ENCODE peak calls at places on chromosome 14, in nine cellular contexts. Q is Calu3, R is Peyer's patch, I is A549, N is omental fat pad, M is psoas muscle, Y is uterus, B is hepatocyte, T is AG10803. X is an unnamed sample.
A peak's percentile ranks its signal among the peaks of the same experiment; 100 is the strongest.

GRCh38 chr14:32372154-32372553 is 43.1 kb downstream of the AKAP6 start:
- DNase-seq in Q (no peak), R (no peak), I (peak; percentile 11), N (no peak), M (no peak), Y (no peak), B (no peak), T (peak; percentile 96), X (no peak)

GRCh38 chr14:61262082-61262481 is 19.1 kb downstream of the TMEM30B start:
- DNase-seq in Q (no peak), R (no peak), I (no peak), N (no peak), M (no peak), Y (no peak), B (no peak), T (peak; percentile 47), X (no peak)

GRCh38 chr14:66056926-66057552 is 429.1 kb upstream of the CCDC196 start:
- DNase-seq in Q (no peak), R (no peak), I (no peak), N (no peak), M (no peak), Y (no peak), B (no peak), T (no peak), X (no peak)

GRCh38 chr14:76701981-76702380 is 59.3 kb upstream of the VASH1 start:
- DNase-seq in Q (no peak), R (no peak), I (no peak), N (no peak), M (peak; percentile 79), Y (no peak), B (no peak), T (no peak), X (no peak)

GRCh38 chr14:74762917-74763802 is at the start of gene YLPM1:
- DNase-seq in Q (peak; percentile 92), R (peak; percentile 86), I (peak; percentile 98), N (peak; percentile 50), M (peak; percentile 96), Y (peak; percentile 90), B (peak; percentile 97), T (peak; percentile 98), X (peak; percentile 55)

GRCh38 chr14:83575301-83575700 is 1954.6 kb upstream of the FLRT2 start:
- DNase-seq in Q (no peak), R (no peak), I (no peak), N (no peak), M (no peak), Y (no peak), B (no peak), T (no peak), X (no peak)

GRCh38 chr14:94009767-94010166 is 12.7 kb downstream of the CCDC197 start:
- DNase-seq in Q (no peak), R (no peak), I (no peak), N (no peak), M (peak; percentile 20), Y (no peak), B (no peak), T (peak; percentile 31), X (no peak)

GRCh38 chr14:37813746-37814145 is 218.3 kb downstream of the TTC6 start:
- DNase-seq in Q (no peak), R (no peak), I (no peak), N (no peak), M (no peak), Y (no peak), B (no peak), T (no peak), X (no peak)

GRCh38 chr14:91371990-91372375 is 45.6 kb downstream of the CCDC88C start:
- DNase-seq in Q (no peak), R (no peak), I (no peak), N (no peak), M (peak; percentile 19), Y (no peak), B (no peak), T (no peak), X (no peak)

GRCh38 chr14:54985156-54985555 is 41.7 kb downstream of the WDHD1 start:
- DNase-seq in Q (no peak), R (no peak), I (no peak), N (no peak), M (no peak), Y (no peak), B (no peak), T (no peak), X (no peak)

GRCh38 chr14:68719634-68720384 is 73.1 kb downstream of the ZFP36L1 start:
- DNase-seq in Q (no peak), R (no peak), I (no peak), N (no peak), M (no peak), Y (no peak), B (no peak), T (no peak), X (no peak)

GRCh38 chr14:65003394-65003793 is 16.7 kb downstream of the FNTB start:
- DNase-seq in Q (no peak), R (no peak), I (no peak), N (no peak), M (no peak), Y (no peak), B (no peak), T (no peak), X (no peak)

GRCh38 chr14:87268997-87269396 is 724.0 kb downstream of the GALC start:
- DNase-seq in Q (no peak), R (no peak), I (no peak), N (no peak), M (no peak), Y (no peak), B (no peak), T (no peak), X (no peak)

GRCh38 chr14:26606729-26607128 is 8.9 kb upstream of the NOVA1 start:
- DNase-seq in Q (no peak), R (no peak), I (no peak), N (no peak), M (no peak), Y (no peak), B (no peak), T (peak; percentile 3), X (no peak)

GRCh38 chr14:99773496-99774203 is 19.6 kb upstream of the EML1 start:
- DNase-seq in Q (no peak), R (no peak), I (no peak), N (no peak), M (no peak), Y (peak; percentile 13), B (no peak), T (no peak), X (no peak)

GRCh38 chr14:73237219-73237785 is at the start of gene PAPLN:
- DNase-seq in Q (peak; percentile 24), R (no peak), I (peak; percentile 68), N (no peak), M (peak; percentile 70), Y (peak; percentile 51), B (peak; percentile 62), T (no peak), X (peak; percentile 16)

GRCh38 chr14:59330455-59330854 is 134.7 kb downstream of the GPR135 start:
- DNase-seq in Q (no peak), R (peak; percentile 53), I (no peak), N (no peak), M (no peak), Y (no peak), B (no peak), T (no peak), X (no peak)

GRCh38 chr14:67151082-67151666 is 38.1 kb upstream of the GARIN2 start:
- DNase-seq in Q (no peak), R (no peak), I (no peak), N (no peak), M (no peak), Y (no peak), B (no peak), T (peak; percentile 14), X (no peak)

GRCh38 chr14:54344445-54344844 is 52.4 kb upstream of the CDKN3 start:
- DNase-seq in Q (no peak), R (no peak), I (no peak), N (no peak), M (no peak), Y (no peak), B (no peak), T (no peak), X (no peak)

GRCh38 chr14:83883732-83884131 is 1646.2 kb upstream of the FLRT2 start:
- DNase-seq in Q (no peak), R (no peak), I (no peak), N (no peak), M (no peak), Y (no peak), B (no peak), T (no peak), X (no peak)

GRCh38 chr14:55454264-55455151 is 14.1 kb upstream of the TBPL2 start:
- DNase-seq in Q (peak; percentile 41), R (no peak), I (peak; percentile 55), N (no peak), M (no peak), Y (peak; percentile 65), B (peak; percentile 72), T (peak; percentile 52), X (peak; percentile 39)

GRCh38 chr14:79062226-79062625 is 892.1 kb downstream of the NRXN3 start:
- DNase-seq in Q (no peak), R (no peak), I (no peak), N (no peak), M (no peak), Y (no peak), B (no peak), T (no peak), X (no peak)

GRCh38 chr14:104975481-104976197 is 2.5 kb downstream of the AHNAK2 start:
- DNase-seq in Q (no peak), R (no peak), I (peak; percentile 49), N (no peak), M (no peak), Y (no peak), B (peak; percentile 15), T (no peak), X (no peak)
- TF ChIP-seq CTCF in Q (no peak), R (no peak), I (no peak), N (no peak), M (no peak), Y (no peak), B (no peak), T (no peak), X (peak; percentile 44)

DNA sequence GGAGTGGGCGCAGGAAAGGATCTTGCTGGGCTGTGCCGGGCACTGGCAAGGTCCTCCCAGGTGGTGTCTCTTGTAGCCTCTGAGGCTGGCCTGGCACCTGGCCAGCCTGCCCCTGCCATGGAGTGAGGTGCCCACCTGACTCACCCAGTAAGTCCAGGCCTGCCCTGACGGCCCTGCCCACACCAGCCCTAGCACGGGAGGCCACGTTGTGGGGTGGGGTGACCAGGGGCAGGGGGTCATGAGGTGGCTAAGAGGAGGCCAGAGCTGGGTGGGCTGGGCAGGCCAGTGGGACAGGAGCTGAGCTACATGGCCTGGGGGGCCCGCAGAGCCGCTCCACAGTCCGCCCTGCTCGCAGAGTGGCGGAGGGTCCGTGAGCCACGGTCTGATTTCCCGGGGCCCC is 45.4 kb downstream of the KIF26A start:
- DNase-seq in Q (no peak), R (no peak), I (no peak), N (no peak), M (no peak), Y (no peak), B (no peak), T (no peak), X (no peak)
- TF ChIP-seq CTCF in Q (no peak), R (no peak), I (no peak), N (no peak), M (no peak), Y (no peak), B (no peak), T (no peak), X (no peak)

GRCh38 chr14:85528080-85528881 is 1.7 kb upstream of the FLRT2 start:
- DNase-seq in Q (no peak), R (no peak), I (peak; percentile 93), N (no peak), M (peak; percentile 38), Y (no peak), B (peak; percentile 81), T (peak; percentile 93), X (no peak)
- TF ChIP-seq CTCF in Q (no peak), R (no peak), I (peak; percentile 80), N (no peak), M (peak; percentile 41), Y (peak; percentile 47), B (peak; percentile 76), T (peak; percentile 84), X (peak; percentile 65)

GRCh38 chr14:104019806-104020205 is 65.7 kb upstream of the ASPG start:
- DNase-seq in Q (no peak), R (no peak), I (no peak), N (no peak), M (no peak), Y (no peak), B (no peak), T (no peak), X (no peak)
- TF ChIP-seq CTCF in Q (no peak), R (no peak), I (no peak), N (no peak), M (no peak), Y (no peak), B (no peak), T (no peak), X (no peak)

X was measured in D721Med.